ENCODE peak calls at places on chromosomes 4 and X, in seven cellular contexts. U, N, G, Z, K, T and M are unnamed samples.

GRCh38 chr4:68572653-68573052 is 3.5 kb downstream of the UGT2B17 start:
- DNase-seq in U (no peak), N (no peak), G (no peak), Z (no peak), K (no peak), T (no peak), M (no peak)

GRCh38 chrX:9785944-9786741 is at the start of gene SHROOM2:
- DNase-seq in U (peak; percentile 73), N (peak; percentile 33), G (no peak), Z (peak; percentile 72), K (no peak), T (no peak), M (no peak)

GRCh38 chr4:56468097-56468422 is 643 bp downstream of the SRP72 start:
- DNase-seq in U (peak; percentile 51), N (peak; percentile 29), G (no peak), Z (peak; percentile 60), K (peak; percentile 51), T (no peak), M (peak; percentile 70)

GRCh38 chrX:104135677-104136076 is 21.1 kb downstream of the SLC25A53 start:
- DNase-seq in U (no peak), N (no peak), G (no peak), Z (no peak), K (no peak), T (peak; percentile 3), M (no peak)

GRCh38 chrX:152819732-152820131 is 10.8 kb downstream of the CETN2 start:
- DNase-seq in U (no peak), N (no peak), G (no peak), Z (no peak), K (no peak), T (no peak), M (peak; percentile 12)

GRCh38 chrX:24242649-24243556 is 71.0 kb downstream of the SUPT20HL2 start:
- DNase-seq in U (no peak), N (no peak), G (peak; percentile 24), Z (no peak), K (peak; percentile 16), T (peak; percentile 79), M (peak; percentile 78)

GRCh38 chrX:689983-690382 is 59.4 kb downstream of the SHOX start:
- DNase-seq in U (no peak), N (no peak), G (no peak), Z (no peak), K (no peak), T (no peak), M (no peak)

GRCh38 chr4:167084326-167084725 is 150.0 kb downstream of the SPOCK3 start:
- DNase-seq in U (no peak), N (no peak), G (no peak), Z (no peak), K (no peak), T (no peak), M (no peak)

GRCh38 chrX:11349661-11350337 is 56.6 kb downstream of the AMELX start:
- DNase-seq in U (no peak), N (no peak), G (no peak), Z (no peak), K (no peak), T (no peak), M (no peak)

GRCh38 chr4:151866266-151866918 is 105.6 kb upstream of the GATB start:
- DNase-seq in U (no peak), N (no peak), G (no peak), Z (no peak), K (peak; percentile 64), T (no peak), M (no peak)

GRCh38 chrX:103063191-103063845 is 653 bp downstream of the BEX1 start:
- DNase-seq in U (peak; percentile 64), N (peak; percentile 20), G (peak; percentile 9), Z (peak; percentile 78), K (no peak), T (peak; percentile 14), M (peak; percentile 31)

GRCh38 chr4:91963489-91963888 is 340.3 kb upstream of the GRID2 start:
- DNase-seq in U (no peak), N (no peak), G (no peak), Z (no peak), K (no peak), T (peak; percentile 53), M (peak; percentile 37)

GRCh38 chr4:16627999-16628398 is 270.4 kb downstream of the LDB2 start:
- DNase-seq in U (no peak), N (no peak), G (no peak), Z (no peak), K (no peak), T (peak; percentile 86), M (peak; percentile 75)

GRCh38 chr4:151687021-151687640 is 73.7 kb downstream of the GATB start:
- DNase-seq in U (no peak), N (no peak), G (no peak), Z (peak; percentile 30), K (no peak), T (no peak), M (no peak)

GRCh38 chrX:147476008-147476407 is 435.7 kb upstream of the FMR1 start:
- DNase-seq in U (peak; percentile 50), N (peak; percentile 37), G (no peak), Z (peak; percentile 1), K (no peak), T (no peak), M (peak; percentile 58)

GRCh38 chr4:6402566-6403399 is 69.6 kb downstream of the PPP2R2C start:
- DNase-seq in U (peak; percentile 56), N (no peak), G (no peak), Z (no peak), K (no peak), T (no peak), M (no peak)

GRCh38 chr4:97911236-97911906 is 231.9 kb downstream of the STPG2 start:
- DNase-seq in U (peak; percentile 47), N (no peak), G (no peak), Z (no peak), K (no peak), T (no peak), M (no peak)

GRCh38 chrX:124086411-124086810 is 124.9 kb downstream of the STAG2 start:
- DNase-seq in U (no peak), N (no peak), G (no peak), Z (no peak), K (no peak), T (no peak), M (no peak)

GRCh38 chr4:40475609-40476008 is 140.5 kb downstream of the CHRNA9 start:
- DNase-seq in U (peak; percentile 39), N (no peak), G (no peak), Z (no peak), K (no peak), T (no peak), M (no peak)

GRCh38 chr4:114178392-114178791 is 198.9 kb upstream of the ARSJ start:
- DNase-seq in U (no peak), N (no peak), G (no peak), Z (no peak), K (no peak), T (no peak), M (no peak)

GRCh38 chr4:114184901-114185300 is 205.5 kb upstream of the ARSJ start:
- DNase-seq in U (no peak), N (no peak), G (no peak), Z (no peak), K (no peak), T (no peak), M (no peak)

DNA sequence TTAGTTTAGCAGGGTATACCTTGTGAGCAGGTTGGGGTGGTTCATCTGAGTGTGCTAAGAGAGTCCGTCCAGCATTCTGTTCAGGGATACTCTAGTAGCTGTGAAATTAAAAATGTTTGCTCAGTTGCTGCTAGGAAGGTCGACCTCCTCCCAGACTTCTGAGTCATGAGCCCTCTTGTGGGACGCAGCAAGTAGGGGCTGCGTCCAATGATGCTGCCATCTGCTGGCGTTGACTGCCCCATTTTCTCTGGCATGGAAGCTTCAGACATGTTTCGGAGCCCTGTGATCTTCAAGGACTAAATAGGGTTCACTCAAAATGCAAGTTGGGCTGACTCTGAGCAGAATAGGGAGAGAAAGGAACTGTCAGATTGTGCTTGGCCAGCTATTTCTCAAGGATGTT is 201.0 kb upstream of the ARSJ start:
- DNase-seq in U (peak; percentile 70), N (peak; percentile 59), G (no peak), Z (no peak), K (no peak), T (peak; percentile 91), M (peak; percentile 1)
- TF ChIP-seq CTCF in U (peak; percentile 65), N (no peak), G (peak; percentile 39), Z (peak; percentile 60), K (no peak), T (peak; percentile 76), M (no peak)

DNA sequence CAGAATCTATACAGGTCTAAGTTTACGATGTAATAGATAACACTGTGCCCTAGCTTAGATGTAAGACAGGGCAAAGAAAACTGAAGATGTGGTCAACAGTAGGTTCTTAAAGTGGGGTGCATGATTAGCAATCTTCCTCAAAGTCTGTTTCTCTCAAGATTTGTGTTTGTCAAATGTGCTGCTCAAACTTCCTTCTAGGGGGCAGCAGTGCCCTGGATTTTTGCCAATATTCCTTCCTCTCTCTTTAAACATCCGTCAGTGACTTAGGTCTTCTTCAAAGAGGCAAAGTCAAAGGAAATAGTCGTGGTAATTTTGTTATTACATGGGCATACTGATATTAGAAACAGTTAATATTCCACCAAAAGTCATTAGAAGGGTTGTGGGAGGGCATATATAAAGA is 4.2 kb upstream of the PDHA2 start:
- DNase-seq in U (peak; percentile 51), N (peak; percentile 22), G (peak; percentile 14), Z (peak; percentile 20), K (no peak), T (no peak), M (peak; percentile 1)
- TF ChIP-seq CTCF in U (peak; percentile 76), N (peak; percentile 51), G (peak; percentile 26), Z (peak; percentile 39), K (no peak), T (no peak), M (no peak)

GRCh38 chr4:183505556-183506388 is 914 bp downstream of the ING2 start:
- DNase-seq in U (peak; percentile 93), N (peak; percentile 83), G (peak; percentile 86), Z (peak; percentile 90), K (peak; percentile 76), T (peak; percentile 91), M (peak; percentile 88)
- TF ChIP-seq CTCF in U (no peak), N (no peak), G (no peak), Z (no peak), K (no peak), T (no peak), M (no peak)

DNA sequence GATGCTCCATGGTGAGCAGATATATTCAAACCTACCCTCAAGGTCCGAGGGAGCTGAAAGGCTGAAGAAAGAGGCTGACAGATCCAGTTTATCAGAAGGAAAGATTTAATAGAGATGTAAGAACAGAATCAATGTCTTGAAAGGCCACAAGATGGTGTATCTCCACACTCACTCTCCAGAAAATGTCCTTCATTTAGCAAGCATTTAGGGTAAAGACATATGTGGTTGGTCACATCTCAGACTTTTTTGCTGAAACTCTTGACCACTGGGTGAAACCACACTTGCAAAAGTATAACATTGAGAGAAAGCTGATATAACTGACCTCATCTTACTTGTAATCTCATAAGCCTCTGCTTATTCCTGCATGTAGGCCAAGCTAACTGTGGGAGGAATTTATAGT is 745.8 kb upstream of the GALNTL6 start:
- DNase-seq in U (no peak), N (no peak), G (no peak), Z (no peak), K (no peak), T (no peak), M (peak; percentile 5)
- TF ChIP-seq CTCF in U (peak; percentile 12), N (no peak), G (no peak), Z (no peak), K (no peak), T (no peak), M (no peak)